ENCODE peak calls at places on chromosomes 16 and 17, in four cellular contexts. One of them, this sample, is unnamed.

GRCh38 chr17:1977583-1978395 is 47.3 kb downstream of the RTN4RL1 start:
- DNase-seq in AML-193: no peak
- DNase-seq in HTR-8/SVneo: no peak
- DNase-seq in tibial nerve: no peak
- DNase-seq in this sample: no peak

GRCh38 chr17:40522250-40522960 is 21.0 kb upstream of the TNS4 start:
- DNase-seq in AML-193: no peak
- DNase-seq in HTR-8/SVneo: no peak
- DNase-seq in tibial nerve: no peak
- DNase-seq in this sample: no peak

GRCh38 chr17:55089955-55090573 is 121.5 kb downstream of the STXBP4 start:
- DNase-seq in AML-193: no peak
- DNase-seq in HTR-8/SVneo: no peak
- DNase-seq in tibial nerve: no peak
- DNase-seq in this sample: no peak

GRCh38 chr17:78529871-78530670 is 47.1 kb downstream of the DNAH17 start:
- DNase-seq in AML-193: no peak
- DNase-seq in HTR-8/SVneo: no peak
- DNase-seq in tibial nerve: no peak
- DNase-seq in this sample: no peak

GRCh38 chr16:47037396-47037745 is 63.9 kb upstream of the DNAJA2 start:
- DNase-seq in AML-193: no peak
- DNase-seq in HTR-8/SVneo: peak
- DNase-seq in tibial nerve: no peak
- DNase-seq in this sample: peak

GRCh38 chr17:1197781-1198490 is 18.2 kb upstream of the ABR start:
- DNase-seq in AML-193: peak
- DNase-seq in HTR-8/SVneo: no peak
- DNase-seq in tibial nerve: peak
- DNase-seq in this sample: peak

GRCh38 chr17:63476494-63476856 is 386 bp upstream of the ACE start:
- DNase-seq in AML-193: no peak
- DNase-seq in HTR-8/SVneo: no peak
- DNase-seq in tibial nerve: no peak
- DNase-seq in this sample: no peak

GRCh38 chr17:49146620-49147306 is 14.2 kb downstream of the B4GALNT2 start:
- DNase-seq in AML-193: no peak
- DNase-seq in HTR-8/SVneo: peak
- DNase-seq in tibial nerve: no peak
- DNase-seq in this sample: no peak